ENCODE peak calls at places on chromosomes 6 and 20, in eight cellular contexts. L is ovary, Y is IMR-90, C is mesenchymal stem cell, J is heart left ventricle, H is right cardiac atrium, X is neural progenitor cell, F is lung. M is an unnamed sample. For H3K4me1, the result is how much of the 10 kb centered on the place peaks cover.

GRCh38 chr20:11159728-11160127 is 485.9 kb upstream of the JAG1 start:
- DNase-seq in H (peak), J (peak), F (no peak), L (no peak), C (peak), X (no peak), Y (peak), M (no peak)

GRCh38 chr20:31837896-31838397 is 7.5 kb downstream of the FOXS1 start:
- DNase-seq in Y (peak), C (peak), L (no peak), F (no peak), X (no peak), H (no peak), J (no peak), M (no peak)

GRCh38 chr20:62361799-62362589 is 5.1 kb downstream of the LAMA5 start:
- DNase-seq in Y (no peak), J (peak), L (no peak), F (peak), H (peak), X (peak), C (no peak), M (no peak)

GRCh38 chr6:25942561-25943147 is 12.2 kb upstream of the SLC17A2 start:
- DNase-seq in C (peak), F (no peak), J (no peak), X (peak), H (no peak), Y (peak), L (no peak), M (no peak)

GRCh38 chr20:36644032-36644712 is 1.8 kb downstream of the SLA2 start:
- DNase-seq in Y (no peak), H (no peak), X (no peak), J (no peak), F (no peak), L (no peak), C (no peak), M (no peak)

GRCh38 chr6:30894935-30895334 is 10.6 kb downstream of the DDR1 start:
- DNase-seq in L (no peak), Y (no peak), C (no peak), H (no peak), X (no peak), F (no peak), J (no peak), M (no peak)

GRCh38 chr6:134402372-134402984 is 84.6 kb upstream of the SGK1 start:
- DNase-seq in L (no peak), F (no peak), Y (no peak), H (no peak), X (no peak), C (no peak), J (no peak), M (no peak)

GRCh38 chr20:48456361-48457184 is 371.2 kb downstream of the PREX1 start:
- DNase-seq in C (no peak), X (peak), F (no peak), J (no peak), Y (no peak), H (peak), L (no peak), M (no peak)

GRCh38 chr6:35810831-35811698 is 5.9 kb downstream of the LHFPL5 start:
- DNase-seq in H (no peak), C (peak), L (no peak), J (no peak), F (no peak), Y (peak), X (no peak), M (no peak)

GRCh38 chr6:130959938-130960337 is 103.1 kb downstream of the EPB41L2 start:
- DNase-seq in L (no peak), X (no peak), F (no peak), J (no peak), Y (peak), C (no peak), H (no peak), M (no peak)

GRCh38 chr20:17845701-17846475 is 122.7 kb downstream of the SNX5 start:
- DNase-seq in L (no peak), J (no peak), X (no peak), F (no peak), Y (peak), C (no peak), H (no peak), M (no peak)

GRCh38 chr6:109939654-109940053 is 38.5 kb upstream of the GPR6 start:
- DNase-seq in C (peak), J (no peak), F (no peak), H (no peak), X (no peak), Y (peak), L (no peak), M (no peak)

GRCh38 chr6:50410577-50410976 is 302.7 kb upstream of the TFAP2D start:
- DNase-seq in C (no peak), Y (no peak), F (no peak), X (peak), L (no peak), J (no peak), H (no peak), M (no peak)

GRCh38 chr6:124961784-124962611 is at the start of gene RNF217:
- DNase-seq in H (peak), X (peak), Y (peak), L (peak), C (peak), F (peak), J (peak), M (peak)

GRCh38 chr6:46637145-46637544 is 15.5 kb downstream of the CYP39A1 start:
- DNase-seq in L (no peak), J (no peak), C (peak), H (no peak), Y (peak), F (no peak), X (no peak), M (no peak)

GRCh38 chr6:138227316-138227781 is 9.1 kb upstream of the PBOV1 start:
- DNase-seq in F (peak), H (no peak), X (no peak), Y (no peak), C (no peak), L (no peak), J (no peak), M (no peak)

GRCh38 chr20:1827974-1828785 is 67.0 kb upstream of the SIRPA start:
- DNase-seq in L (no peak), X (peak), Y (no peak), F (no peak), H (peak), C (no peak), J (peak), M (peak)

GRCh38 chr20:1826046-1826445 is 69.2 kb upstream of the SIRPA start:
- DNase-seq in H (no peak), F (no peak), J (no peak), X (no peak), C (no peak), Y (no peak), L (no peak), M (no peak)

GRCh38 chr20:1829531-1829930 is 65.7 kb upstream of the SIRPA start:
- DNase-seq in C (no peak), X (no peak), Y (no peak), L (no peak), F (no peak), J (no peak), H (no peak), M (no peak)

GRCh38 chr20:1828786-1829131 is 66.4 kb upstream of the SIRPA start:
- DNase-seq in J (no peak), F (no peak), X (no peak), H (no peak), L (no peak), Y (no peak), C (no peak), M (no peak)

GRCh38 chr20:1827510-1827973 is 67.7 kb upstream of the SIRPA start:
- DNase-seq in C (no peak), X (no peak), F (no peak), J (no peak), Y (no peak), L (no peak), H (no peak), M (no peak)
- H3K4me3 ChIP-seq in C (no peak), X (no peak), F (no peak), J (no peak), Y (no peak), L (no peak), H (no peak), M (no peak)

GRCh38 chr6:169904051-169904922 is 152.9 kb downstream of the ERMARD start:
- DNase-seq in J (no peak), X (no peak), H (no peak), Y (no peak), C (no peak), L (no peak), F (no peak), M (no peak)

GRCh38 chr6:169902070-169902469 is 150.6 kb downstream of the ERMARD start:
- DNase-seq in F (no peak), L (no peak), X (no peak), Y (no peak), H (no peak), J (no peak), C (no peak), M (no peak)

GRCh38 chr6:169905041-169905807 is 153.8 kb downstream of the ERMARD start:
- DNase-seq in X (no peak), J (peak), C (peak), L (peak), F (peak), H (peak), Y (peak), M (peak)

GRCh38 chr6:169903122-169903521 is 151.7 kb downstream of the ERMARD start:
- DNase-seq in F (no peak), Y (no peak), L (no peak), H (no peak), J (no peak), C (no peak), X (no peak), M (no peak)

DNA sequence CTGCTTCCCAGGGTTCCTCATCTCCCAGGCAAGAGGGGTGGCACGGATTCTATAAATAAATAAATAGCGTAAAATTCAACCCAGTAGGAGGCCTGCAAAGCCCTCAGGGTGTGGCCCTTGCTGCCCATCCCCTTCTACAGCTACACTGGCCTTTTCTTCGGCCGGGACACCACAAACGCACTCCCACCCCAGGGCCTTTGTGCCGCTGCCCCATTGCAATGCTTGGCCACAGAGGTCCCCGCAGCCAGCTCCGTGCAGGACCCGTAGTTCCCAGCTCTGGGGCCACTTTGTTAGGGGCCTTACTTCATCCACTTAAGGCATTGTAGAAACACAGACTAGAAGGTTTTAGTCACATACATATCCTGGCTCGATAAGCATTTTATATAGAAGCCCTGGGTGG is 151.2 kb downstream of the ERMARD start:
- DNase-seq in L (no peak), C (no peak), F (no peak), Y (no peak), J (no peak), X (no peak), H (no peak), M (no peak)
- H3K4me1 ChIP-seq in L (under half), C (under half), F (under half), Y (under half), J (under half), X (under half), H (under half), M (under half)

DNA sequence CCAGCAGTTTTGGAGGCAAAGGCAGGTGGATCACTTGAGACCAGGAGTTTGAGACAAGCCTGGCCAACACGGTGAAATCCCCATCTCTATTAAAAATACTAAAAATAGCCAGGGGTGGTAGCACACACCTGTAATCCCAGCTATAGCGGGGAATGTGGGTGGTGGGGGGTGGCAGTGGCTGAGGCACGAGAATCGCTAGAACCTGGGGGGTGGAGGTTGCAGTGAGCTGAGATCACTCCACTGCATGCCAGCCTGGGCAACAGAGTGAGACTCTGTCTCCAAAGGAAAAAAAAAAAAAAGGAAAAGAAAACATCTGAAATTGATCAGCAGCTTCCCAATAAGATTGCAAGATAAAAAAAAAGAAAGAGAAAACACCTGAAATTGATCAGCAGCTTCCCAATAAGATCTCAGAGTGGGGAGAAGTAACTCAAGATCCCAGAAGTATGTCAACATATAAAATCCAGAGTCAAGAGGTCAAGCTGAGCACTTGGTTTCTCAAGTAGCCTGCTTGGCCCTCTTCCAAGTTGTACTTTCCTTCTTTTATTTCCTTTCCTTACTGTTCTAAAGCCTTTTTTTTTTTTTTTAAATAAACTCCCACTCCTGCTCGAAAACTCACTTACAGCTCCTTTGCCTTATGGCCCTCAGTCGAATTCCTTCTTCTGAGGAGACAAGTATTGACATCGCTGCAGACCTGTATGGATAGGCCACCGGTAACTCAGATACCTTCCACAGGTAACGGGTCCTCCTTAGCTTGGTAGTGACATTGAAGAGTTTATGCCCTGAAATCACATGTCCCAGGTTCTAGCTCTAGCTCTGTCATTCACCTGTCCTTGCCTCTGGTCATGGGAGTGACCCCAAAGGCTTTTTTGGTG is 368.5 kb upstream of the SYNCRIP start:
- DNase-seq in F (peak), J (no peak), C (no peak), Y (no peak), X (no peak), L (no peak), H (no peak), M (no peak)
- H3K4me3 ChIP-seq in F (no peak), J (no peak), C (no peak), Y (no peak), X (no peak), L (no peak), H (no peak), M (no peak)

GRCh38 chr6:142943746-142944125 is 1.2 kb downstream of the HIVEP2 start:
- DNase-seq in C (peak), J (peak), H (no peak), Y (peak), X (peak), L (peak), F (no peak), M (no peak)
- H3K4me1 ChIP-seq in C (under half), J (under half), H (under half), Y (under half), X (under half), L (under half), F (under half), M (under half)

DNA sequence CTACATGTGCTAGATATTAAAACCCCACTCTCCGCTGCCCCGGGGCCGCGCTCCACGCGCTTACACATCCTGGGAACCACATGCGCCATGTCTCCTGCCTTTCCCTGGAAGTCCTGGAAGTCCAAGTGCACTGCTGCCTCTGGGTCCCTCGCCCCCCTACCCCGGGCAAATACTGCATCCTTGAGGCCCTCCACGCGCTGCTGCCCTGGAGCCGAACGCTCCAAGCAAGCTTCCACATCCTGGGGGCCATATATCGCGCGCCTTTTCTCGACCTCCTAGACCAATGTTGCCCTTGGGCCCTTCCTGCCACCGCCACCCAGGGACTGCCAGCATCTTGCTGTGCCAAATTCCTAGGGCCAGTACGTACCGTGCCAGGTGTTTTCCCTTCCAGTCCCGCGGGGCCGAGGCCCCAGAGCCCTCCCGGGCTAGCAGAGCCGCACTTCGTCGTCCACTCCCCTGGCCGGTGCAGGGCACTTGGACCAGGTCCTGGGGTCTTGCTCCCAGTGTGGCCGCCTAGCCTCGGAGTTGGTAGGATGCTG is 779 bp upstream of the KCNG1 start:
- DNase-seq in X (no peak), F (no peak), C (no peak), H (no peak), L (no peak), J (no peak), Y (no peak), M (no peak)
- H3K4me3 ChIP-seq in X (peak), F (no peak), C (peak), H (no peak), L (no peak), J (peak), Y (peak), M (peak)

DNA sequence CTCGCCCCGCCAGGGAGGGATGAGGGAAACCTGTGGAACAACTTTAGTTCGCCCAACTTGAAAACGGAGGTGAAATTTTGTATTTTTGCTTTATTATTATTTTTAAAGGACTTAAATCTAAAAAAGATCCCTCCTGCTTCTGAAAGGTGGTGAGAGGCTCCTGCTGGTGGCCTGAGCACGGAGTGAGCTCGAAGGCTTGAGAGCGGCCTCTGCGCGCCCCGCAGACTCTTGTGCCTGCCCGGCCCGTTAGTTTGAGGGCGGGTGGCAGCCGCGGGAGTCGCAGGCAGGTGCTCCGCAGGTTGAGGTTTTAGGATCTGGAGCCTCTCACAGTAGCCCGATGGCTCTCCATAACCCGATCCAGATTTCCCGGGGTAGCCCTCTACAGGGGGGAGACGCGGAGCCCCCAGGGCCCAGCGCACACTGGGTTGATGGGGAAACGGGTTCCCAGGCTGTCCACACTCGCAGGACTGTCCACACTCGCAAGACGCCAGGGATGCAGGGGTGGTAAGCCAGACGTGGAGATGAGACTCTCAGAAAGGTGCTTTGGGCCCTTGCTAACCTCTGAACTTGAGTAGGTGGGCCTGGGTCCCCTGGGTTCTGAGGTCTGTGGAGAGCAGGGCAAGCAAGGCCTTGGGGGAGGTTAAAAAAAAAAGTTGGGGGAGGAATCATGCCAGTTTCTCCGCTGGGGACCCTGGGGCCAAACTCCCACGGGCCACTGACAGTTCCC is 46.3 kb upstream of the SUPT3H start:
- DNase-seq in L (peak), J (peak), H (peak), X (peak), F (peak), C (peak), Y (no peak), M (no peak)
- H3K4me1 ChIP-seq in L (under half), J (under half), H (under half), X (under half), F (under half), C (under half), Y (under half), M (under half)

DNA sequence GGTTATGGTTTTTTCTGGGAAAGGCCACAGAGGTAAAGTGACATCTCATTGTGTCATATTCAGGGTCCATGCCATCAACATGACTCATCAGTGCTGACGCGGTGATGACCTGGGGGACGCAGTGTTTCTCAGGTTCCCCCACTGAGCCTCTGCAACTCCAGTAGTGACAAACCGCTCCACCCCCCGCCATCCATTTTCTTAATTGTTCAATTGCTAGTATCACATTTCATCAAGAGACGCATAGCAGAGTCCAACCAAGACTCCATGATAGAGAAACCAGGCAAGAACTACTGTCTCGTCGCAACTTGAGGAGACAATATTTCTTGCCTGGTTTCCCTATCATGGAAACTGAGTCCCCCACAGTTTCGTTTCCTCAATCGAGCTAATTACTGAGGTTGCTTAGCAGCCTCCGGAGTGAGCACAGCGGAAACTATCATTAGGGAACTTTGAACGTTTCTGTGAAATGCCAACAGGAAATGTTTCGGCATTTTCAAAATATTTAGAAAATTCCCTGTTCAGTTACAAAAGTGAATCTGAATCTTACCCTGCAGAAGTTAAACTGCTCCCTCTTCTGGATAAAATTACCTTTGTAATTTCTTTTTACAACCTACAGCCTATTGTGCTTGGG is 12.2 kb upstream of the SERPINB1 start:
- DNase-seq in C (peak), H (peak), J (no peak), Y (peak), L (no peak), F (no peak), X (peak), M (peak)
- H3K4me3 ChIP-seq in C (peak), H (peak), J (peak), Y (peak), L (peak), F (no peak), X (peak), M (peak)

DNA sequence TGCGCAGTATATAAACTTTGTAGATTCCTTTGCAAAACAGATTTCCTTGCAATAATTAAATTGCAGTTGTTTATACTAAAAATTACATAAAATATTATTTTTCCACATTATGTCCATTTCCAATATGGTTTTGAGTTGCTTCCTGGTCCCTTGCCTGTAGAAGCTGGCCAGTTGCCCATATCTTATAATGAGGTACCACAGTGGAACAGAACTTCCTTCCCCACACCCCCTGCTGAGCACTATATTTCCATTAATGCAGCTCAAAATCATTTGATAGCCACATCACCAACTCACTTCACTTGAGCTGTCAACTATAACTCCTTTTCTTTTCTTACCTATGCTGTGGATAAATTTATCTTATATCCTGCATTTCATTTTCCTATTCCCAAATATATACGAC is 194.6 kb downstream of the DST start:
- DNase-seq in Y (no peak), L (no peak), C (no peak), X (no peak), H (no peak), F (no peak), J (no peak), M (no peak)
- H3K4me1 ChIP-seq in Y (under half), L (under half), C (under half), X (under half), H (under half), F (under half), J (under half), M (under half)